ENCODE peak calls at places on chromosomes 12 and 14, in four cellular contexts. Q, Z, K and V are unnamed samples.

GRCh38 chr12:123152823-123153222 is 1.9 kb upstream of the PITPNM2 start:
- DNase-seq in Q (no peak), Z (no peak), K (no peak), V (no peak)

GRCh38 chr12:95648990-95649791 is 97.9 kb upstream of the USP44 start:
- DNase-seq in Q (peak; percentile 45), Z (no peak), K (no peak), V (peak; percentile 11)

GRCh38 chr14:60092516-60092915 is 793 bp downstream of the PCNX4 start:
- DNase-seq in Q (peak; percentile 57), Z (no peak), K (no peak), V (no peak)

GRCh38 chr14:80996049-80996901 is 40.9 kb downstream of the TSHR start:
- DNase-seq in Q (peak; percentile 72), Z (peak; percentile 73), K (peak; percentile 61), V (peak; percentile 14)

GRCh38 chr12:122072031-122072970 is 6.3 kb upstream of the MLXIP start:
- DNase-seq in Q (peak; percentile 94), Z (peak; percentile 77), K (peak; percentile 83), V (peak; percentile 96)

GRCh38 chr12:21065845-21066244 is 65.1 kb upstream of the SLCO1B1 start:
- DNase-seq in Q (no peak), Z (no peak), K (no peak), V (peak; percentile 3)

GRCh38 chr12:107891967-107892366 is 117.5 kb downstream of the ASCL4 start:
- DNase-seq in Q (no peak), Z (no peak), K (no peak), V (no peak)

GRCh38 chr14:98949031-98949430 is 323.0 kb downstream of the BCL11B start:
- DNase-seq in Q (no peak), Z (no peak), K (no peak), V (no peak)

GRCh38 chr12:93135286-93136239 is 206.5 kb upstream of the EEA1 start:
- DNase-seq in Q (peak; percentile 20), Z (no peak), K (no peak), V (no peak)

GRCh38 chr12:132429932-132430643 is 59.9 kb upstream of the FBRSL1 start:
- DNase-seq in Q (no peak), Z (no peak), K (no peak), V (peak; percentile 49)

GRCh38 chr12:452667-453210 is 7.0 kb upstream of the B4GALNT3 start:
- DNase-seq in Q (no peak), Z (no peak), K (no peak), V (no peak)

GRCh38 chr14:96956464-96957239 is 159.5 kb downstream of the VRK1 start:
- DNase-seq in Q (no peak), Z (no peak), K (no peak), V (no peak)

GRCh38 chr12:8995021-8995775 is 5.9 kb downstream of the KLRG1 start:
- DNase-seq in Q (no peak), Z (no peak), K (no peak), V (no peak)

GRCh38 chr12:80187660-80188090 is 88.3 kb downstream of the OTOGL start:
- DNase-seq in Q (peak; percentile 67), Z (no peak), K (no peak), V (peak; percentile 10)

GRCh38 chr12:92108651-92109050 is 37.0 kb downstream of the BTG1 start:
- DNase-seq in Q (peak; percentile 45), Z (peak; percentile 29), K (no peak), V (peak; percentile 9)

GRCh38 chr14:93146119-93146518 is 30.4 kb upstream of the ITPK1 start:
- DNase-seq in Q (no peak), Z (no peak), K (no peak), V (no peak)

GRCh38 chr14:44979740-44980346 is 17.9 kb downstream of the TOGARAM1 start:
- DNase-seq in Q (peak; percentile 11), Z (no peak), K (no peak), V (no peak)

GRCh38 chr14:104664588-104664987 is 24.8 kb upstream of the INF2 start:
- DNase-seq in Q (no peak), Z (no peak), K (no peak), V (no peak)

GRCh38 chr12:131063427-131063826 is 109.7 kb downstream of the ADGRD1 start:
- DNase-seq in Q (no peak), Z (no peak), K (no peak), V (no peak)

GRCh38 chr12:13992585-13992984 is 11.2 kb upstream of the GRIN2B start:
- DNase-seq in Q (no peak), Z (no peak), K (no peak), V (no peak)

GRCh38 chr14:45686771-45687170 is 433.8 kb upstream of the MIS18BP1 start:
- DNase-seq in Q (peak; percentile 8), Z (no peak), K (no peak), V (no peak)

GRCh38 chr12:105705765-105706164 is 375.3 kb downstream of the C12orf75 start:
- DNase-seq in Q (peak; percentile 67), Z (peak; percentile 12), K (peak; percentile 71), V (peak; percentile 11)